ENCODE peak calls at places on chromosomes 4 and X, in five cellular contexts. V, S, Z, J and O are unnamed samples.
A peak's percentile ranks its signal among the peaks of the same experiment; 100 is the strongest.

GRCh38 chr4:113987382-113987930 is 8.0 kb upstream of the ARSJ start:
- DNase-seq in V (no peak), S (no peak), Z (no peak), J (no peak), O (no peak)

GRCh38 chrX:45935408-45935807 is 609.8 kb downstream of the ZNF674 start:
- DNase-seq in V (no peak), S (no peak), Z (no peak), J (no peak), O (no peak)

GRCh38 chr4:134665429-134665828 is 463.8 kb upstream of the PABPC4L start:
- DNase-seq in V (no peak), S (no peak), Z (no peak), J (no peak), O (no peak)

GRCh38 chr4:162497564-162498167 is 333.9 kb upstream of the FSTL5 start:
- DNase-seq in V (no peak), S (peak; percentile 42), Z (no peak), J (no peak), O (no peak)

GRCh38 chrX:53317365-53318069 is 36.1 kb upstream of the IQSEC2 start:
- DNase-seq in V (peak; percentile 63), S (peak; percentile 43), Z (peak; percentile 52), J (peak; percentile 30), O (peak; percentile 54)

GRCh38 chrX:31228415-31228832 is 156.6 kb upstream of the FTHL17 start:
- DNase-seq in V (no peak), S (peak; percentile 85), Z (no peak), J (no peak), O (no peak)

GRCh38 chr4:80202190-80202711 is 4.9 kb downstream of the PRDM8 start:
- DNase-seq in V (peak; percentile 81), S (peak; percentile 80), Z (peak; percentile 73), J (peak; percentile 79), O (peak; percentile 72)

GRCh38 chr4:147923854-147924253 is 192.0 kb downstream of the ARHGAP10 start:
- DNase-seq in V (no peak), S (no peak), Z (no peak), J (no peak), O (no peak)

GRCh38 chrX:107935200-107935599 is 47.0 kb downstream of the TEX13B start:
- DNase-seq in V (no peak), S (peak; percentile 5), Z (no peak), J (no peak), O (no peak)

GRCh38 chr4:109703664-109704351 is 563 bp upstream of the CASP6 start:
- DNase-seq in V (no peak), S (no peak), Z (no peak), J (no peak), O (no peak)

GRCh38 chr4:74378573-74378972 is 13.6 kb downstream of the EREG start:
- DNase-seq in V (no peak), S (peak; percentile 35), Z (no peak), J (no peak), O (no peak)

GRCh38 chr4:164799410-164799809 is 45.5 kb downstream of the SMIM31 start:
- DNase-seq in V (no peak), S (no peak), Z (no peak), J (no peak), O (no peak)

GRCh38 chr4:158624889-158625478 is 46.7 kb downstream of the C4orf46 start:
- DNase-seq in V (no peak), S (peak; percentile 73), Z (no peak), J (no peak), O (no peak)

GRCh38 chr4:114780205-114780604 is 181.6 kb downstream of the UGT8 start:
- DNase-seq in V (no peak), S (peak; percentile 7), Z (no peak), J (no peak), O (no peak)

GRCh38 chr4:4492161-4492847 is 49.5 kb downstream of the STX18 start:
- DNase-seq in V (no peak), S (peak; percentile 77), Z (no peak), J (no peak), O (no peak)

GRCh38 chrX:68929332-68930150 is 100.7 kb downstream of the EFNB1 start:
- DNase-seq in V (no peak), S (peak; percentile 85), Z (no peak), J (no peak), O (no peak)

GRCh38 chr4:152500798-152501434 is 35.0 kb downstream of the FBXW7 start:
- DNase-seq in V (peak; percentile 49), S (peak; percentile 93), Z (peak; percentile 58), J (peak; percentile 56), O (no peak)

GRCh38 chr4:151604238-151604637 is 156.6 kb downstream of the GATB start:
- DNase-seq in V (no peak), S (peak; percentile 32), Z (no peak), J (no peak), O (no peak)

GRCh38 chr4:82611982-82612381 is 50.2 kb upstream of the TMEM150C start:
- DNase-seq in V (no peak), S (no peak), Z (no peak), J (no peak), O (no peak)

GRCh38 chrX:42247241-42247640 is 323.9 kb upstream of the CASK start:
- DNase-seq in V (no peak), S (peak; percentile 8), Z (no peak), J (no peak), O (no peak)

GRCh38 chr4:8198206-8198905 is 734 bp upstream of the SH3TC1 start:
- DNase-seq in V (no peak), S (no peak), Z (no peak), J (no peak), O (no peak)

GRCh38 chr4:121192500-121192899 is 28.4 kb upstream of the TNIP3 start:
- DNase-seq in V (no peak), S (peak; percentile 48), Z (no peak), J (no peak), O (no peak)

GRCh38 chrX:129565046-129565649 is 25.1 kb downstream of the OCRL start:
- DNase-seq in V (no peak), S (peak; percentile 20), Z (no peak), J (no peak), O (no peak)

GRCh38 chr4:95596676-95597075 is 47.9 kb upstream of the UNC5C start:
- DNase-seq in V (no peak), S (no peak), Z (no peak), J (no peak), O (no peak)

GRCh38 chr4:124753941-124754581 is 41.5 kb upstream of the ANKRD50 start:
- DNase-seq in V (no peak), S (peak; percentile 41), Z (no peak), J (no peak), O (no peak)

GRCh38 chr4:123453006-123453685 is 56.6 kb downstream of the SPRY1 start:
- DNase-seq in V (no peak), S (peak; percentile 43), Z (no peak), J (no peak), O (no peak)

GRCh38 chrX:105758784-105759183 is 63.6 kb upstream of the NRK start:
- DNase-seq in V (no peak), S (no peak), Z (no peak), J (no peak), O (no peak)

GRCh38 chrX:40108084-40108958 is 10.6 kb upstream of the BCOR start:
- DNase-seq in V (no peak), S (no peak), Z (no peak), J (no peak), O (no peak)

GRCh38 chr4:88275949-88276515 is 8.3 kb downstream of the PPM1K start:
- DNase-seq in V (no peak), S (no peak), Z (no peak), J (no peak), O (no peak)